ENCODE peak calls at places on chromosomes 6 and 20, in six cellular contexts. D is GM12865, S is ascending aorta, J is fibroblast of mammary gland, B is epithelial cell of esophagus, F is cardiac muscle cell. Y is an unnamed sample.

GRCh38 chr20:39283464-39283863 is 321.3 kb downstream of the DHX35 start:
- DNase-seq in D (no peak), S (no peak), J (no peak), B (no peak), F (no peak), Y (no peak)

GRCh38 chr6:55108469-55109130 is 65.7 kb upstream of the HCRTR2 start:
- DNase-seq in D (no peak), S (no peak), J (no peak), B (no peak), F (no peak), Y (no peak)

GRCh38 chr20:47960277-47960676 is 175.0 kb upstream of the SULF2 start:
- DNase-seq in D (no peak), S (no peak), J (no peak), B (no peak), F (no peak), Y (no peak)

GRCh38 chr20:17767624-17768023 is 67.9 kb downstream of the BANF2 start:
- DNase-seq in D (no peak), S (no peak), J (no peak), B (no peak), F (no peak), Y (no peak)

GRCh38 chr6:17450825-17451224 is 57.4 kb downstream of the CAP2 start:
- DNase-seq in D (no peak), S (no peak), J (no peak), B (no peak), F (no peak), Y (no peak)

GRCh38 chr6:158043008-158043407 is 61.3 kb downstream of the SYNJ2 start:
- DNase-seq in D (no peak), S (no peak), J (no peak), B (no peak), F (no peak), Y (no peak)

GRCh38 chr6:80932364-80932763 is 820.1 kb downstream of the TENT5A start:
- DNase-seq in D (no peak), S (no peak), J (peak; percentile 65), B (no peak), F (peak; percentile 21), Y (no peak)

GRCh38 chr20:15642099-15642498 is 931.1 kb downstream of the KIF16B start:
- DNase-seq in D (no peak), S (no peak), J (no peak), B (no peak), F (no peak), Y (no peak)

GRCh38 chr6:132969188-132969587 is 154.8 kb downstream of the RPS12 start:
- DNase-seq in D (no peak), S (no peak), J (peak; percentile 28), B (peak; percentile 35), F (no peak), Y (peak; percentile 68)

GRCh38 chr6:5730586-5731263 is 276.0 kb downstream of the NRN1 start:
- DNase-seq in D (no peak), S (no peak), J (peak; percentile 67), B (peak; percentile 28), F (peak; percentile 27), Y (peak; percentile 30)

GRCh38 chr20:20711413-20711812 is 1.0 kb downstream of the RALGAPA2 start:
- DNase-seq in D (peak; percentile 41), S (no peak), J (no peak), B (peak; percentile 17), F (no peak), Y (peak; percentile 4)
- TF ChIP-seq CTCF in D (no peak), S (no peak), J (no peak), B (no peak), F (no peak), Y (no peak)

DNA sequence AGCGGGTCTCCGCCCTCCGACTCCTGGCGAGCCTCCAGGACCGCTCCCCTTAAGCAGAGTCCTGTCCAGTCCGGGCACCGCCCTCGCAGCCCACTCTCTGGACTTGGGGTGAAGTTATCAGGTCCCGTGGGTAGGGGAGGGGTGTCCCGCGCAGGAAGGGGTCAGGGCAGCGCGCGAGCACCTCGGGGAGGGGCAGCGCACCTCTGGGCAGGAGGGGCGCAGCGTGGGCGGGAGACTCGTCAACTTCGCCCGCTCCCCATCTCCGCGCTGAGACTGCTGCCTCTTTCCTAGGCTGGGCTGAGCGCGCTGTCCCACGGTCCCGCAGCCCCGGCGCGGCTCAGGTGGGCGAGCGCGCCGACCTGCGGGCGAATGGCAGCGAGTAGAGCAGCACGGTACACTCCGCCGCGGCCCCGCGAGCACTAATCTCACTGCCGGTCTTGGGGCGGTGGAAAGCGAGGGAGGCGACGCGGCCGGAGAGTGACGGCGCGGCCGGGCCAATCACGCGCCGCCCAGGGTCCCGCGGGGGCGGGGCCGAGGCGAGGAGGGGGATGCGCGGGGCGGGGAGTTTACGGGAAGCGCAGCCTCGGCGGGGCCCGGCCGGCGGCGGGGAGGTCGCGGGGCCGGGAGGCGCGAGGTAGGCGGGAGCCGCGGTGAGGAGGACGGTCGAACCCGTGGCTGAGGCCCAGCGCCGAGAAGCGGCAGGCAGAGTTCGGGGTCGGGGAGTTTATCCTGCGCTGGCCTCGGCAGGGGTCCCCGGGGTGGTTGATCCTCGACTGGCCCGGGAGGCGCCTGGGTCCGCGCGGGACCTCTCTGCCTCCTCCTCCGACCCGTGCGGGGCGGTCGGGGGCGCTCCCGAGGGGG is at the start of gene MAN1A1:
- DNase-seq in D (peak; percentile 92), S (peak; percentile 58), J (peak; percentile 75), B (peak; percentile 63), F (peak; percentile 91), Y (peak; percentile 29)
- TF ChIP-seq CTCF in D (no peak), S (peak; percentile 6), J (no peak), B (no peak), F (peak; percentile 6), Y (no peak)

GRCh38 chr20:6074784-6075183 is 20.9 kb upstream of the LRRN4 start:
- DNase-seq in D (no peak), S (no peak), J (no peak), B (no peak), F (no peak), Y (no peak)

GRCh38 chr20:6071162-6071695 is 17.4 kb upstream of the LRRN4 start:
- DNase-seq in D (no peak), S (no peak), J (no peak), B (no peak), F (no peak), Y (no peak)

GRCh38 chr20:6075428-6076219 is 21.8 kb upstream of the LRRN4 start:
- DNase-seq in D (no peak), S (no peak), J (no peak), B (no peak), F (peak; percentile 51), Y (no peak)

GRCh38 chr20:6069669-6070068 is 15.8 kb upstream of the LRRN4 start:
- DNase-seq in D (no peak), S (no peak), J (no peak), B (no peak), F (no peak), Y (no peak)

DNA sequence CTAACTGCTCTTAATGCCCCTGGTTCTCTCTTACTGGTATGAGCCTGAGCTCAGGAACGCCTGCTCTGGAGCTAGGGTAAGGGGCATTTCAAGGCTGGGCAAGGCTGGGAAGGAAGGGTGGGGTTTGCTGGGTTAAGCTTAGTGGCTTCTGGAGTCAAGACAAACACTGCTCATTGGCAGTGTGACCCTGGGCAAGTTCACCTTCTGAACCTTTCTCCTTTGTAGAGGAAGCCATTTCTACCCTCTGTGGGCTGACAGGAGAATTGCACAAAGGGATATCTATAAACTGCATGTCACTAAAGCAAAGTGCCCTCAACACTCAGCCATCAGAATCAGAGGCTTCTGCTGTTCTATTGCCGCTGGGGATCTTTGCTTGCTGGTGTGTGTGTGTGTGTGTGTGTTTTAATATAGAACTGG is 20.3 kb upstream of the LRRN4 start:
- DNase-seq in D (peak; percentile 59), S (no peak), J (peak; percentile 7), B (no peak), F (no peak), Y (no peak)
- TF ChIP-seq CTCF in D (peak; percentile 50), S (no peak), J (peak; percentile 26), B (peak; percentile 43), F (peak; percentile 44), Y (peak; percentile 25)

GRCh38 chr6:144063744-144064401 is 31.5 kb downstream of the SF3B5 start:
- DNase-seq in D (peak; percentile 96), S (peak; percentile 67), J (peak; percentile 4), B (peak; percentile 53), F (peak; percentile 21), Y (peak; percentile 5)

GRCh38 chr6:144063246-144063743 is 32.1 kb downstream of the SF3B5 start:
- DNase-seq in D (peak; percentile 40), S (no peak), J (no peak), B (no peak), F (no peak), Y (no peak)

GRCh38 chr6:144064831-144065668 is 30.3 kb downstream of the SF3B5 start:
- DNase-seq in D (peak; percentile 60), S (no peak), J (no peak), B (no peak), F (no peak), Y (no peak)

GRCh38 chr6:144064402-144064830 is 31.0 kb downstream of the SF3B5 start:
- DNase-seq in D (peak; percentile 67), S (no peak), J (no peak), B (no peak), F (no peak), Y (no peak)

DNA sequence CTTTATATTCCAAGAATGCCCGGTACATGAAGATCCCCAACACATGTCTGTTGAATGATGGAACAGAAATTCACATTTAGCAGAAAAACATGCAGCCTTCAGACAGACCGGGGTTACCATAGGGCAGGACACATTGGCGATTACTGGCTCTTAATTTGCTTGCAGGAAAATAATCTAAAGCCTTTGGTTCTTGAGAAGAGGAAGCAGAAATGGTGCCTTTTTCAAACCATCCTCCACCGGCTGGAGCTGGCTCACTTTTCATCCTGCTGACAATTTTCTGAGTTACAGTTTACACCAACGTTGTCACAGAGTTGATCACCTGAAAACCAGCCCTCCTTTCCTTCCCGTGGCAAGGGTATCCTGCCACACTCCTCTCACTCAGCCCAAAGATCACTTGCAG is 32.6 kb downstream of the SF3B5 start:
- DNase-seq in D (no peak), S (no peak), J (no peak), B (no peak), F (no peak), Y (no peak)
- TF ChIP-seq CTCF in D (no peak), S (no peak), J (no peak), B (no peak), F (no peak), Y (no peak)

DNA sequence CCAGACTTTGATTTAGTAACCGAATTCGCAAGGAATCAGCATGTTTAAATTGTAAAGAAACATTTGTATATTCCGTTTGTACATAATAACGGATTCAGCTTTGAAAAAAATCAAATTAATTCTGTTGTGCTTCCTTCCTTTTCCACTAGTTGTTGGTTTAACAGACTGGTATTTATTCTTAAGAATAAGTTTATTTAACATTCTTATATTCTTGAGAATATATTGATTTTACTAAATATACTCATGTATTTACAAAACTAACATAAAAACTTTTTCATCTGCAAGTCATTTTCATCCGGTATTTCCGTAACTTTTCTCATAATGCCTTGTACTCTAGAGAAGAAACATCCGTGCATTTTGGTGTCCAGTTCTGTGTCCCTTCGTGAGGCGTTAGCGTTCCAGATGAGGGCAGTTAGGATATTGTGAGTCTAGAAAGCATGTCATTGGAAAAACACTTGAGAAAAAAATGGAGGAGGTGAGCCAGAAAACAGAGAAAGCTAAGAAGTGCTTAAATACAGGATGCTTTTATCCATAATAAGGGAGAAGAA is 1.6 kb downstream of the WRNIP1 start:
- DNase-seq in D (no peak), S (no peak), J (no peak), B (no peak), F (no peak), Y (no peak)
- TF ChIP-seq CTCF in D (no peak), S (no peak), J (no peak), B (no peak), F (no peak), Y (no peak)

Y was measured in bronchial epithelial cell.